ENCODE peak calls at places on chromosomes 1 and 21, in four cellular contexts. O is SK-N-SH, U is H1, Y is K562. A is an unnamed sample.
A peak's percentile ranks its signal among the peaks of the same experiment; 100 is the strongest.

GRCh38 chr1:198575715-198576641 is 35.5 kb upstream of the ATP6V1G3 start:
- DNase-seq in O (no peak), Y (no peak), U (no peak), A (no peak)

GRCh38 chr1:93690921-93691789 is 9.5 kb upstream of the BCAR3 start:
- DNase-seq in U (no peak), Y (no peak), O (no peak), A (peak; percentile 25)

GRCh38 chr1:204479387-204480136 is 15.0 kb downstream of the PIK3C2B start:
- DNase-seq in O (no peak), U (no peak), Y (no peak), A (no peak)

GRCh38 chr1:119286587-119287181 is 81.9 kb upstream of the HAO2 start:
- DNase-seq in Y (peak; percentile 66), O (peak; percentile 53), U (peak; percentile 66), A (peak; percentile 65)

GRCh38 chr21:27145134-27145798 is 178.4 kb upstream of the ADAMTS5 start:
- DNase-seq in U (no peak), O (no peak), Y (no peak), A (no peak)

GRCh38 chr1:151504759-151505158 is 6.4 kb upstream of the CGN start:
- DNase-seq in Y (no peak), O (no peak), U (no peak), A (no peak)

GRCh38 chr1:2234762-2235113 is 6.6 kb downstream of the SKI start:
- DNase-seq in O (no peak), U (no peak), Y (no peak), A (no peak)

GRCh38 chr1:25843483-25843882 is 15.8 kb downstream of the AUNIP start:
- DNase-seq in U (no peak), Y (no peak), O (no peak), A (no peak)

GRCh38 chr1:219812491-219813221 is 115.7 kb downstream of the SLC30A10 start:
- DNase-seq in Y (peak; percentile 72), O (peak; percentile 67), U (peak; percentile 67), A (peak; percentile 51)

GRCh38 chr1:234870020-234870378 is 258.6 kb downstream of the TOMM20 start:
- DNase-seq in U (no peak), Y (no peak), O (no peak), A (no peak)

GRCh38 chr1:17215545-17215890 is 10.6 kb downstream of the PADI1 start:
- DNase-seq in U (no peak), Y (no peak), O (no peak), A (no peak)

GRCh38 chr1:92933459-92933858 is 27.8 kb downstream of the DIPK1A start:
- DNase-seq in O (no peak), U (no peak), Y (no peak), A (no peak)

GRCh38 chr1:183773456-183773855 is 31.5 kb upstream of the RGL1 start:
- DNase-seq in O (no peak), U (no peak), Y (no peak), A (no peak)

GRCh38 chr1:222791006-222791710 is 23.7 kb upstream of the DISP1 start:
- DNase-seq in O (no peak), U (no peak), Y (no peak), A (no peak)

GRCh38 chr1:222792744-222793143 is 22.1 kb upstream of the DISP1 start:
- DNase-seq in U (no peak), O (peak; percentile 68), Y (peak; percentile 16), A (no peak)

GRCh38 chr1:222798975-222799374 is 15.9 kb upstream of the DISP1 start:
- DNase-seq in Y (no peak), O (no peak), U (no peak), A (no peak)

GRCh38 chr1:222798111-222798510 is 16.7 kb upstream of the DISP1 start:
- DNase-seq in O (no peak), U (no peak), Y (no peak), A (no peak)

GRCh38 chr1:222794656-222795474 is 20.0 kb upstream of the DISP1 start:
- DNase-seq in Y (no peak), O (no peak), U (no peak), A (peak; percentile 22)
- TF ChIP-seq MAX in Y (no peak), O (no peak), U (no peak), A (no peak)

GRCh38 chr1:110606784-110607662 is 865 bp upstream of the KCNA2 start:
- DNase-seq in O (peak; percentile 70), Y (no peak), U (peak; percentile 63), A (peak; percentile 31)
- TF ChIP-seq TEAD4 in O (no peak), Y (no peak), U (no peak), A (no peak)

DNA sequence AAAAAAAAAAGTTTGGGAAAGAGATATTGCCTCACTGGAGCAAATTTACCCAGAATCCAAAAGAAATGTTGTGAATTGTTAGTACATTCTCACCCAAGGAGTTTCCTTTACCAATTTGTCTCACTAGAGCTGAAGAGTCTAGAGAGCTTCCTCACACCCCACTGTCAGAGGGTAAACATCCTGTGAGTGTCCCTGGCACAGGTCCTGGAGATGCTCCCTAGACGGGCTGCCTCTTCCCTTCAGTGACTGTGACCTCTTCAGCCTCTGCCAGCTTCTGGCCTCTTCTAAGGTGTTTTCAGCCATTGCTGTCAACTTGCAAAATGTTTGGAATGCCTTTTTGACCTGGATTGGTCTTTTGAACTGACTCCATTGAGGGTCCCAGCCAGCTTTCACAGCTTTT is 159.4 kb downstream of the DHRS3 start:
- DNase-seq in O (no peak), U (no peak), Y (no peak), A (no peak)
- TF ChIP-seq MAX in O (no peak), U (no peak), Y (no peak), A (no peak)

GRCh38 chr1:169193191-169193850 is 86.8 kb downstream of the ATP1B1 start:
- DNase-seq in O (peak; percentile 47), Y (peak; percentile 81), U (no peak), A (no peak)
- TF ChIP-seq TEAD4 in O (no peak), Y (peak; percentile 92), U (no peak), A (no peak)

GRCh38 chr1:61853545-61853944 is 111.3 kb downstream of the PATJ start:
- DNase-seq in O (peak; percentile 31), U (no peak), Y (no peak), A (no peak)
- TF ChIP-seq MAX in O (no peak), U (no peak), Y (no peak), A (no peak)

GRCh38 chr1:179269071-179269470 is 24.5 kb upstream of the SOAT1 start:
- DNase-seq in U (no peak), O (no peak), Y (no peak), A (no peak)

GRCh38 chr1:179262183-179262582 is 31.4 kb upstream of the SOAT1 start:
- DNase-seq in O (no peak), Y (no peak), U (no peak), A (no peak)

GRCh38 chr1:179263121-179263520 is 30.5 kb upstream of the SOAT1 start:
- DNase-seq in Y (no peak), O (no peak), U (no peak), A (no peak)

DNA sequence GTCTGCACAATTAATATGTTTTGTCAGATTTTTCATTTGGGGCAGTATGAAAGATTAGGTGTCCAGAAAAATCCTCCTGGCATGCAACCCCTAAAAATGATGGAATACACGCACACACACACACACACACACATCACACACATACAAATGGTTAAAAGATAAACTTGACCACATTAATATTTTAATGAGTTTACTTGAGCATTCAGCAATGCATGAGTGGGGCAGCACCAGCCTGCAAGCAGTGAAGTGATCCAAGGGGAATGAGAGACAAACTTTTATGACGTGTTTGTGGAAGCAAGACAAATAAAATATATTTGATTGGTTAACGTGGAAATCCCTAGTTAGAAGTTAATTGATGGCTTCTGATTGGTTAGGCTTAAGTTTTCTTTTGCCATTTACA is 29.1 kb upstream of the SOAT1 start:
- DNase-seq in U (no peak), Y (no peak), O (no peak), A (no peak)
- TF ChIP-seq TEAD4 in U (no peak), Y (no peak), O (no peak), A (no peak)